ENCODE peak calls at places on chromosomes 1 and 21, in ten cellular contexts. W is A549, S is sigmoid colon, Q is H1, H is suprapubic skin, V is ovary, O is transverse colon, X is stomach, F is K562, P is GM12878. B is an unnamed sample. For H3K4me1, the result is how much of the 10 kb centered on the place peaks cover.

GRCh38 chr1:174266476-174266875 is 107.2 kb downstream of the RABGAP1L start:
- DNase-seq in W (no peak), S (no peak), Q (no peak), H (no peak), V (no peak), O (no peak), X (no peak), F (peak), P (no peak), B (no peak)

GRCh38 chr1:51048670-51049069 is 53.4 kb upstream of the C1orf185 start:
- DNase-seq in W (no peak), S (no peak), Q (no peak), H (no peak), V (no peak), O (no peak), X (no peak), F (no peak), P (no peak), B (no peak)

GRCh38 chr21:36491191-36491916 is 11.4 kb upstream of the CLDN14 start:
- DNase-seq in W (no peak), S (no peak), Q (no peak), H (no peak), V (no peak), O (peak), X (no peak), F (no peak), P (no peak), B (no peak)

GRCh38 chr1:28540651-28541050 is 12.2 kb upstream of the TRNAU1AP start:
- DNase-seq in W (no peak), S (no peak), Q (no peak), H (no peak), V (no peak), O (no peak), X (no peak), F (peak), P (no peak), B (no peak)

GRCh38 chr1:116942344-116942743 is 32.6 kb downstream of the PTGFRN start:
- DNase-seq in W (no peak), S (no peak), Q (no peak), H (no peak), V (no peak), O (no peak), X (no peak), F (no peak), P (no peak), B (no peak)

GRCh38 chr1:158101944-158102343 is 78.8 kb upstream of the CD1D start:
- DNase-seq in W (no peak), S (no peak), Q (no peak), H (no peak), V (no peak), O (no peak), X (no peak), F (peak), P (no peak), B (no peak)

GRCh38 chr1:1841575-1841991 is 49.3 kb downstream of the GNB1 start:
- DNase-seq in W (no peak), S (no peak), Q (no peak), H (no peak), V (no peak), O (no peak), X (no peak), F (no peak), P (no peak), B (no peak)

GRCh38 chr1:112805155-112805853 is 90.2 kb upstream of the PPM1J start:
- DNase-seq in W (no peak), S (no peak), Q (no peak), H (no peak), V (no peak), O (no peak), X (no peak), F (no peak), P (no peak), B (no peak)

GRCh38 chr1:184970691-184971161 is 3.6 kb downstream of the NIBAN1 start:
- DNase-seq in W (no peak), S (no peak), Q (no peak), H (no peak), V (no peak), O (no peak), X (no peak), F (no peak), P (no peak), B (no peak)

GRCh38 chr1:32684167-32684811 is 18.3 kb downstream of the SYNC start:
- DNase-seq in W (no peak), S (peak), Q (no peak), H (peak), V (peak), O (peak), X (peak), F (no peak), P (no peak), B (peak)

GRCh38 chr1:205832326-205832751 is 17.6 kb downstream of the PM20D1 start:
- DNase-seq in W (no peak), S (no peak), Q (peak), H (no peak), V (no peak), O (no peak), X (no peak), F (peak), P (no peak), B (no peak)

GRCh38 chr1:34407140-34407539 is 230.4 kb downstream of the C1orf94 start:
- DNase-seq in W (no peak), S (no peak), Q (peak), H (no peak), V (no peak), O (no peak), X (peak), F (no peak), P (no peak), B (no peak)

GRCh38 chr1:173669491-173669941 is at the start of gene ANKRD45:
- DNase-seq in W (peak), S (no peak), Q (peak), H (no peak), V (peak), O (no peak), X (no peak), F (no peak), P (no peak), B (no peak)

GRCh38 chr1:69523032-69523431 is 44.7 kb upstream of the LRRC7 start:
- DNase-seq in W (no peak), S (no peak), Q (no peak), H (no peak), V (no peak), O (no peak), X (no peak), F (peak), P (no peak), B (no peak)

GRCh38 chr1:91099746-91100621 is 78.1 kb upstream of the ZNF644 start:
- DNase-seq in W (no peak), S (no peak), Q (peak), H (no peak), V (no peak), O (no peak), X (no peak), F (no peak), P (no peak), B (no peak)

GRCh38 chr1:8875216-8875861 is 3.1 kb downstream of the ENO1 start:
- DNase-seq in W (no peak), S (no peak), Q (no peak), H (no peak), V (no peak), O (no peak), X (no peak), F (no peak), P (no peak), B (no peak)

GRCh38 chr21:34743831-34744230 is 75.0 kb downstream of the CLIC6 start:
- DNase-seq in W (no peak), S (no peak), Q (no peak), H (peak), V (no peak), O (peak), X (peak), F (no peak), P (no peak), B (peak)

GRCh38 chr21:26064506-26064905 is 106.1 kb downstream of the APP start:
- DNase-seq in W (no peak), S (no peak), Q (no peak), H (no peak), V (no peak), O (no peak), X (no peak), F (no peak), P (no peak), B (no peak)

GRCh38 chr1:5938068-5938740 is 54.0 kb downstream of the NPHP4 start:
- DNase-seq in W (no peak), S (no peak), Q (peak), H (no peak), V (no peak), O (no peak), X (peak), F (no peak), P (no peak), B (no peak)

GRCh38 chr21:41368361-41369104 is 6.7 kb downstream of the MX2 start:
- DNase-seq in W (no peak), S (peak), Q (no peak), H (no peak), V (no peak), O (no peak), X (no peak), F (no peak), P (no peak), B (no peak)

GRCh38 chr1:165943198-165943597 is 115.8 kb downstream of the UCK2 start:
- DNase-seq in W (peak), S (no peak), Q (no peak), H (no peak), V (no peak), O (no peak), X (no peak), F (no peak), P (no peak), B (no peak)

GRCh38 chr1:67618285-67619018 is 66.5 kb upstream of the GADD45A start:
- DNase-seq in W (no peak), S (peak), Q (peak), H (peak), V (peak), O (peak), X (peak), F (no peak), P (no peak), B (peak)

DNA sequence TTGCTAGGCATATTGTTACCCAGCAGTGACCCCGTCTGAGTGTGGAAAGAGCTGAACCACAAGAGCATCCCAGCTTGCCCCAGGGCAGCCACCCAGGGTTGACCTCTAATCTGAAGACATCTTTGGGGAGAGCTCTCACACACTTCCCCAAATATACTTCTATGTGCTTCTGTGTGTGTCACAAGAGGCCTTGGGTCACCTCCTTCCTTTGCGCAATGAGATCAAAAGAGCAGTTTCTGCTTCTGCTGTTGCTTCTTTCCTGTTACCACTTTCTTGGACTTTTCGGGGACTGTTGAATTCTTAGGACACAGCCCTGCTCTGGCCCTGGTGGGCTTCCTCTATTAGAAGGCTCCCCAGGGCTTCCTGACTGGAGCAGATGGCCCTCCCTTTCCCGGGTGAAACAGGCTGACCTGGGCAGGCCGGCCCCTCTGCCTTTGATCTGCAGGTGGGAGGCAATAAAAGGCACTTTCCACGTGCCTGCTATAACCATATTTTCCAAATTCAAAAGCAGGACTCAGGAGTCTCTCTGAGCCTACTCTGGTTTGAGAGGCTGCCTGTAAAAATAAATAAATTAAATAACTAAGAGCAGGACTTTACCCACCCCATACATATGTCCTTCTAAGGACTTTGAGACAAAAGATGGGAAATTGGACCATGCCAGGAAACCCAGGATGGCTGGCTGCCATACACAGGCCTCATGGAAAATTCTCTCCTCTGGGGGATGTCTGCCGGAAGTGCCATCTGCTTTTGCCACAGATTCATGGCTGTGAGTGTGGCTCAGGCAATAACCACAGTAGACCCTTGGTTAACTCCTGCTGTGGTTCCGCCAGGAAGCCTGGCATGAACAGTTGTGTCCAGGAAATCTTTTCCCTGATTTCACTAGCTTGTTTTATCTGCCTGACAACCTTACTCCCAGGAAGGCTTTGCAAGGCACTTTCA is 28.3 kb upstream of the RCSD1 start:
- DNase-seq in W (no peak), S (peak), Q (no peak), H (peak), V (no peak), O (peak), X (peak), F (peak), P (no peak), B (peak)
- H3K4me3 ChIP-seq in W (no peak), S (no peak), Q (no peak), H (no peak), V (no peak), O (no peak), X (no peak), F (no peak), P (no peak), B (no peak)

GRCh38 chr1:119884700-119885099 is 11.6 kb downstream of the ADAM30 start:
- DNase-seq in W (no peak), S (no peak), Q (no peak), H (no peak), V (no peak), O (no peak), X (no peak), F (no peak), P (no peak), B (no peak)

GRCh38 chr1:119882172-119883029 is 13.9 kb downstream of the ADAM30 start:
- DNase-seq in W (no peak), S (no peak), Q (no peak), H (no peak), V (no peak), O (peak), X (no peak), F (no peak), P (no peak), B (no peak)

GRCh38 chr1:119888476-119888875 is 7.8 kb downstream of the ADAM30 start:
- DNase-seq in W (no peak), S (no peak), Q (no peak), H (no peak), V (no peak), O (no peak), X (no peak), F (no peak), P (no peak), B (no peak)

GRCh38 chr1:119887428-119887827 is 8.9 kb downstream of the ADAM30 start:
- DNase-seq in W (no peak), S (no peak), Q (no peak), H (no peak), V (no peak), O (no peak), X (no peak), F (no peak), P (no peak), B (no peak)

DNA sequence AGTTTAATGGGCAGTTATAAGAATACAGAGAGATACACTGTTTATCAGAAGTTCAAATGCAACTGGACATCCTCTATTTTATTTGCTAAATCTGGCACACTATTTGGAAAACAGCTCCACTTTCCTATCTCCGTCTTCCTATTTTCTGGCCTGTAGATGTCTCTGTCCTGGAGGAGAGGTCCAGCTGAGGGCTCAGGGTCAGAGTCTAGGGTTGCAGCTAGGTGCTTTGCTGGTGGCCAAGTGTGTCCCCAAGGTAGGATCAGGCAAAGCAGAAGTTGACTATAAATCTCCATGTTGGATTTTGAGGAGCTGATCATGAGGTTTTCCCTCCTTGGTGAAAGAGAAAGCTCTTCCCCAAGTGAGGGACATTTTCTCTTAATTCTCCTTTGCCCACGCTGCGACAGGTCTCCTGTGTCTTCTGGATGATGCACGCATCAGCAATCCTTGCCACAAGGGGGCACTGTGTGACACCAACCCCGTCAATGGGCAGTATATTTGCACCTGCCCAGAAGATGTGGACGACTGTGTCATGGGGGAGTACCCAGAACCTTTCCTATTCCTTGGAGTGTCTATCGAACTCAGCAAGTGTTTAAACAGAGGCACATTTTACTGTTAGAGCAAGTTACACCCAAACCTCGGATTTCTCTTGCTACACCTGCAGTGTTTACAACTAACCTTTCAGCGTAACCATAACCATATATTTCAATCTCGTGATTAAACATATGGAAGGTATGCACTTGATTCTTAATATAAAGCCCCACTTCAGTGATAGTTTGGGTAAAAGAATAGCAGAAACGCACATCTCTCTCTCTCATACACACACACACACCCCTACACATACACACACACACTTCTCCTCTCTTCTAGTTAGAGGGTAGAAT is 10.2 kb downstream of the ADAM30 start:
- DNase-seq in W (peak), S (no peak), Q (peak), H (no peak), V (peak), O (peak), X (peak), F (peak), P (no peak), B (no peak)
- H3K4me1 ChIP-seq in W (under half), S (under half), Q (under half), H (under half), V (under half), O (under half), X (under half), F (under half), P (under half), B (under half)

GRCh38 chr1:219938706-219939105 is 10.3 kb upstream of the SLC30A10 start:
- DNase-seq in W (no peak), S (no peak), Q (no peak), H (no peak), V (no peak), O (no peak), X (no peak), F (peak), P (no peak), B (no peak)
- TF ChIP-seq EP300 in W (no peak), S (no peak), Q (no peak), H (no peak), V (no peak), O (no peak), X (no peak), F (no peak), P (no peak), B (no peak)

GRCh38 chr1:25610822-25611630 is 5.6 kb upstream of the MAN1C1 start:
- DNase-seq in W (no peak), S (no peak), Q (no peak), H (no peak), V (no peak), O (no peak), X (no peak), F (no peak), P (no peak), B (no peak)

GRCh38 chr1:25611843-25612242 is 4.7 kb upstream of the MAN1C1 start:
- DNase-seq in W (no peak), S (no peak), Q (no peak), H (no peak), V (no peak), O (no peak), X (no peak), F (no peak), P (no peak), B (no peak)

GRCh38 chr1:25607123-25607522 is 9.5 kb upstream of the MAN1C1 start:
- DNase-seq in W (no peak), S (no peak), Q (no peak), H (no peak), V (no peak), O (no peak), X (no peak), F (no peak), P (no peak), B (no peak)

GRCh38 chr1:25609921-25610320 is 6.7 kb upstream of the MAN1C1 start:
- DNase-seq in W (no peak), S (no peak), Q (no peak), H (no peak), V (no peak), O (no peak), X (no peak), F (no peak), P (no peak), B (no peak)

GRCh38 chr1:25608488-25609178 is 8.0 kb upstream of the MAN1C1 start:
- DNase-seq in W (peak), S (peak), Q (peak), H (peak), V (peak), O (peak), X (peak), F (peak), P (peak), B (peak)
- H3K4me3 ChIP-seq in W (no peak), S (no peak), Q (no peak), H (no peak), V (no peak), O (no peak), X (no peak), F (peak), P (no peak), B (no peak)

GRCh38 chr1:107802654-107803053 is 162.3 kb downstream of the VAV3 start:
- DNase-seq in W (no peak), S (no peak), Q (no peak), H (no peak), V (no peak), O (no peak), X (no peak), F (no peak), P (no peak), B (no peak)

GRCh38 chr1:107806902-107807301 is 158.1 kb downstream of the VAV3 start:
- DNase-seq in W (no peak), S (no peak), Q (no peak), H (no peak), V (no peak), O (no peak), X (no peak), F (no peak), P (no peak), B (no peak)

GRCh38 chr1:107804746-107805145 is 160.2 kb downstream of the VAV3 start:
- DNase-seq in W (no peak), S (no peak), Q (no peak), H (no peak), V (no peak), O (no peak), X (no peak), F (no peak), P (no peak), B (no peak)

GRCh38 chr1:107804134-107804533 is 160.8 kb downstream of the VAV3 start:
- DNase-seq in W (no peak), S (no peak), Q (no peak), H (no peak), V (no peak), O (no peak), X (no peak), F (no peak), P (no peak), B (no peak)

DNA sequence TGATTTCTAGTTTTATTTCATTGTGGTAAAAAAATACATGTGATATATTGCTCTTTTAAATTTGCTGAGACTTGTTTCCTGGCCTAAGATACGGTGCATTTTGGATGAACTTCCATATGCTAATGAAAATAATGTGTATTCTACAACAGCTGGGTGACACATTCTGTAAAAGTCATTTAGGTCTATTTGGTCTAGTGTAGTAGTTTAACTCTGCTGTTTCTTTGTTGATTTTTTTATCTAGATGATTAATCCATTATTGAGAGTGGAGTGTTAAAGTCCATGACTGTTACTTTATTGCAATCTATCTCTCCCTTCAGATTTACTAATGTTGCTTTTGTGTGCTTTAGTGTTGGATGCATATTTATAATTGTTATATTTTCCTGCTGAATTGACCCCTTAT is 161.4 kb downstream of the VAV3 start:
- DNase-seq in W (no peak), S (no peak), Q (no peak), H (no peak), V (no peak), O (no peak), X (no peak), F (no peak), P (no peak), B (no peak)
- H3K4me1 ChIP-seq in W (under half), S (under half), Q (under half), H (under half), V (under half), O (under half), X (under half), F (under half), P (under half), B (under half)

GRCh38 chr1:27116210-27116609 is 38.7 kb downstream of the SLC9A1 start:
- DNase-seq in W (no peak), S (peak), Q (no peak), H (no peak), V (peak), O (peak), X (no peak), F (peak), P (no peak), B (peak)

GRCh38 chr1:27117733-27118439 is 37.0 kb downstream of the SLC9A1 start:
- DNase-seq in W (no peak), S (no peak), Q (no peak), H (no peak), V (no peak), O (no peak), X (no peak), F (no peak), P (no peak), B (no peak)

GRCh38 chr1:27119270-27119618 is 35.7 kb downstream of the SLC9A1 start:
- DNase-seq in W (no peak), S (peak), Q (no peak), H (no peak), V (no peak), O (no peak), X (no peak), F (no peak), P (no peak), B (peak)

GRCh38 chr1:27114522-27114921 is 40.4 kb downstream of the SLC9A1 start:
- DNase-seq in W (no peak), S (no peak), Q (no peak), H (no peak), V (no peak), O (no peak), X (no peak), F (no peak), P (no peak), B (no peak)

GRCh38 chr1:27116697-27117096 is 38.2 kb downstream of the SLC9A1 start:
- DNase-seq in W (no peak), S (no peak), Q (no peak), H (no peak), V (no peak), O (no peak), X (no peak), F (no peak), P (no peak), B (no peak)
- TF ChIP-seq EP300 in W (no peak), S (no peak), Q (no peak), H (no peak), V (no peak), O (no peak), X (no peak), F (no peak), P (no peak), B (peak)

B was measured in tibial nerve.